ENCODE peak calls at places on chromosomes 3 and 15, in seven cellular contexts. One of them, this sample, is unnamed.

GRCh38 chr3:41258239-41258800 is 59.0 kb downstream of the CTNNB1 start:
- DNase-seq in Panc1: no peak
- DNase-seq in mucosa of descending colon: no peak
- DNase-seq in nephron progenitor cell: no peak
- DNase-seq in uterus: no peak
- DNase-seq in lower leg skin: no peak
- DNase-seq in dorsolateral prefrontal cortex: no peak
- DNase-seq in this sample: no peak

GRCh38 chr3:136882575-136882974 is 20.6 kb downstream of the NCK1 start:
- DNase-seq in Panc1: no peak
- DNase-seq in mucosa of descending colon: no peak
- DNase-seq in nephron progenitor cell: no peak
- DNase-seq in uterus: no peak
- DNase-seq in lower leg skin: no peak
- DNase-seq in dorsolateral prefrontal cortex: no peak
- DNase-seq in this sample: no peak

GRCh38 chr3:5001135-5001534 is 21.9 kb downstream of the BHLHE40 start:
- DNase-seq in Panc1: no peak
- DNase-seq in mucosa of descending colon: no peak
- DNase-seq in nephron progenitor cell: no peak
- DNase-seq in uterus: no peak
- DNase-seq in lower leg skin: peak; percentile 39
- DNase-seq in dorsolateral prefrontal cortex: no peak
- DNase-seq in this sample: no peak

GRCh38 chr3:192727032-192727847 is at the start of gene FGF12:
- DNase-seq in Panc1: no peak
- DNase-seq in mucosa of descending colon: peak; percentile 40
- DNase-seq in nephron progenitor cell: peak; percentile 95
- DNase-seq in uterus: peak; percentile 38
- DNase-seq in lower leg skin: no peak
- DNase-seq in dorsolateral prefrontal cortex: peak; percentile 95
- DNase-seq in this sample: peak; percentile 17

GRCh38 chr3:50567386-50568182 is at the start of gene C3orf18:
- DNase-seq in Panc1: no peak
- DNase-seq in mucosa of descending colon: peak; percentile 97
- DNase-seq in nephron progenitor cell: peak; percentile 91
- DNase-seq in uterus: peak; percentile 95
- DNase-seq in lower leg skin: peak; percentile 99
- DNase-seq in dorsolateral prefrontal cortex: peak; percentile 95
- DNase-seq in this sample: peak; percentile 99

GRCh38 chr15:58244546-58244945 is 106.4 kb downstream of the AQP9 start:
- DNase-seq in Panc1: no peak
- DNase-seq in mucosa of descending colon: no peak
- DNase-seq in nephron progenitor cell: no peak
- DNase-seq in uterus: no peak
- DNase-seq in lower leg skin: no peak
- DNase-seq in dorsolateral prefrontal cortex: no peak
- DNase-seq in this sample: no peak

GRCh38 chr3:159200176-159200575 is 398.3 kb downstream of the MFSD1 start:
- DNase-seq in Panc1: no peak
- DNase-seq in mucosa of descending colon: no peak
- DNase-seq in nephron progenitor cell: no peak
- DNase-seq in uterus: no peak
- DNase-seq in lower leg skin: no peak
- DNase-seq in dorsolateral prefrontal cortex: no peak
- DNase-seq in this sample: no peak

GRCh38 chr3:111762535-111762934 is 96.5 kb upstream of the PHLDB2 start:
- DNase-seq in Panc1: no peak
- DNase-seq in mucosa of descending colon: no peak
- DNase-seq in nephron progenitor cell: no peak
- DNase-seq in uterus: no peak
- DNase-seq in lower leg skin: no peak
- DNase-seq in dorsolateral prefrontal cortex: no peak
- DNase-seq in this sample: no peak

GRCh38 chr15:62979252-62979651 is 63.3 kb upstream of the TPM1 start:
- DNase-seq in Panc1: no peak
- DNase-seq in mucosa of descending colon: no peak
- DNase-seq in nephron progenitor cell: no peak
- DNase-seq in uterus: no peak
- DNase-seq in lower leg skin: no peak
- DNase-seq in dorsolateral prefrontal cortex: no peak
- DNase-seq in this sample: no peak

GRCh38 chr3:5202267-5202666 is 14.8 kb downstream of the EDEM1 start:
- DNase-seq in Panc1: no peak
- DNase-seq in mucosa of descending colon: no peak
- DNase-seq in nephron progenitor cell: no peak
- DNase-seq in uterus: no peak
- DNase-seq in lower leg skin: no peak
- DNase-seq in dorsolateral prefrontal cortex: no peak
- DNase-seq in this sample: no peak

GRCh38 chr15:37099321-37100108 is 834 bp downstream of the MEIS2 start:
- DNase-seq in Panc1: no peak
- DNase-seq in mucosa of descending colon: no peak
- DNase-seq in nephron progenitor cell: peak; percentile 25
- DNase-seq in uterus: peak; percentile 66
- DNase-seq in lower leg skin: no peak
- DNase-seq in dorsolateral prefrontal cortex: no peak
- DNase-seq in this sample: no peak

GRCh38 chr3:13827256-13827655 is 52.6 kb downstream of the WNT7A start:
- DNase-seq in Panc1: no peak
- DNase-seq in mucosa of descending colon: no peak
- DNase-seq in nephron progenitor cell: no peak
- DNase-seq in uterus: no peak
- DNase-seq in lower leg skin: no peak
- DNase-seq in dorsolateral prefrontal cortex: no peak
- DNase-seq in this sample: no peak

GRCh38 chr3:126180477-126181397 is at the start of gene ALDH1L1:
- DNase-seq in Panc1: no peak
- DNase-seq in mucosa of descending colon: peak; percentile 68
- DNase-seq in nephron progenitor cell: peak; percentile 84
- DNase-seq in uterus: peak; percentile 86
- DNase-seq in lower leg skin: no peak
- DNase-seq in dorsolateral prefrontal cortex: peak; percentile 56
- DNase-seq in this sample: no peak

GRCh38 chr3:169624533-169624972 is 39.0 kb downstream of the MECOM start:
- DNase-seq in Panc1: no peak
- DNase-seq in mucosa of descending colon: no peak
- DNase-seq in nephron progenitor cell: no peak
- DNase-seq in uterus: no peak
- DNase-seq in lower leg skin: no peak
- DNase-seq in dorsolateral prefrontal cortex: no peak
- DNase-seq in this sample: no peak

GRCh38 chr15:60633426-60633968 is 154.6 kb upstream of the ICE2 start:
- DNase-seq in Panc1: no peak
- DNase-seq in mucosa of descending colon: no peak
- DNase-seq in nephron progenitor cell: no peak
- DNase-seq in uterus: no peak
- DNase-seq in lower leg skin: no peak
- DNase-seq in dorsolateral prefrontal cortex: no peak
- DNase-seq in this sample: no peak

GRCh38 chr3:167184511-167184910 is 195.6 kb downstream of the ZBBX start:
- DNase-seq in Panc1: no peak
- DNase-seq in mucosa of descending colon: no peak
- DNase-seq in nephron progenitor cell: peak; percentile 5
- DNase-seq in uterus: no peak
- DNase-seq in lower leg skin: no peak
- DNase-seq in dorsolateral prefrontal cortex: no peak
- DNase-seq in this sample: no peak

GRCh38 chr15:73770049-73770448 is 16.9 kb upstream of the INSYN1 start:
- DNase-seq in Panc1: no peak
- DNase-seq in mucosa of descending colon: no peak
- DNase-seq in nephron progenitor cell: no peak
- DNase-seq in uterus: no peak
- DNase-seq in lower leg skin: no peak
- DNase-seq in dorsolateral prefrontal cortex: no peak
- DNase-seq in this sample: no peak

GRCh38 chr3:136197159-136197715 is 1.1 kb upstream of the MSL2 start:
- DNase-seq in Panc1: no peak
- DNase-seq in mucosa of descending colon: no peak
- DNase-seq in nephron progenitor cell: no peak
- DNase-seq in uterus: no peak
- DNase-seq in lower leg skin: no peak
- DNase-seq in dorsolateral prefrontal cortex: no peak
- DNase-seq in this sample: no peak

GRCh38 chr3:160968731-160969130 is 136.4 kb downstream of the B3GALNT1 start:
- DNase-seq in Panc1: no peak
- DNase-seq in mucosa of descending colon: no peak
- DNase-seq in nephron progenitor cell: no peak
- DNase-seq in uterus: no peak
- DNase-seq in lower leg skin: no peak
- DNase-seq in dorsolateral prefrontal cortex: no peak
- DNase-seq in this sample: no peak

GRCh38 chr3:126659915-126660886 is 5.3 kb upstream of the TXNRD3 start:
- DNase-seq in Panc1: no peak
- DNase-seq in mucosa of descending colon: no peak
- DNase-seq in nephron progenitor cell: no peak
- DNase-seq in uterus: no peak
- DNase-seq in lower leg skin: no peak
- DNase-seq in dorsolateral prefrontal cortex: no peak
- DNase-seq in this sample: no peak

GRCh38 chr3:117632191-117632590 is 922.6 kb downstream of the TUSC7 start:
- DNase-seq in Panc1: no peak
- DNase-seq in mucosa of descending colon: no peak
- DNase-seq in nephron progenitor cell: no peak
- DNase-seq in uterus: no peak
- DNase-seq in lower leg skin: no peak
- DNase-seq in dorsolateral prefrontal cortex: no peak
- DNase-seq in this sample: no peak

GRCh38 chr3:182516597-182517336 is 276.5 kb upstream of the ATP11B start:
- DNase-seq in Panc1: no peak
- DNase-seq in mucosa of descending colon: no peak
- DNase-seq in nephron progenitor cell: no peak
- DNase-seq in uterus: no peak
- DNase-seq in lower leg skin: no peak
- DNase-seq in dorsolateral prefrontal cortex: no peak
- DNase-seq in this sample: no peak

GRCh38 chr15:28104326-28104725 is 5.2 kb upstream of the OCA2 start:
- DNase-seq in Panc1: no peak
- DNase-seq in mucosa of descending colon: no peak
- DNase-seq in nephron progenitor cell: no peak
- DNase-seq in uterus: no peak
- DNase-seq in lower leg skin: peak; percentile 56
- DNase-seq in dorsolateral prefrontal cortex: no peak
- DNase-seq in this sample: no peak

GRCh38 chr3:103002447-103002846 is 567.6 kb downstream of the ZPLD1 start:
- DNase-seq in Panc1: no peak
- DNase-seq in mucosa of descending colon: no peak
- DNase-seq in nephron progenitor cell: no peak
- DNase-seq in uterus: no peak
- DNase-seq in lower leg skin: no peak
- DNase-seq in dorsolateral prefrontal cortex: no peak
- DNase-seq in this sample: no peak

GRCh38 chr15:24857777-24858176 is 97.0 kb upstream of the SNRPN start:
- DNase-seq in Panc1: no peak
- DNase-seq in mucosa of descending colon: no peak
- DNase-seq in nephron progenitor cell: no peak
- DNase-seq in uterus: no peak
- DNase-seq in lower leg skin: no peak
- DNase-seq in dorsolateral prefrontal cortex: no peak
- DNase-seq in this sample: no peak

DNA sequence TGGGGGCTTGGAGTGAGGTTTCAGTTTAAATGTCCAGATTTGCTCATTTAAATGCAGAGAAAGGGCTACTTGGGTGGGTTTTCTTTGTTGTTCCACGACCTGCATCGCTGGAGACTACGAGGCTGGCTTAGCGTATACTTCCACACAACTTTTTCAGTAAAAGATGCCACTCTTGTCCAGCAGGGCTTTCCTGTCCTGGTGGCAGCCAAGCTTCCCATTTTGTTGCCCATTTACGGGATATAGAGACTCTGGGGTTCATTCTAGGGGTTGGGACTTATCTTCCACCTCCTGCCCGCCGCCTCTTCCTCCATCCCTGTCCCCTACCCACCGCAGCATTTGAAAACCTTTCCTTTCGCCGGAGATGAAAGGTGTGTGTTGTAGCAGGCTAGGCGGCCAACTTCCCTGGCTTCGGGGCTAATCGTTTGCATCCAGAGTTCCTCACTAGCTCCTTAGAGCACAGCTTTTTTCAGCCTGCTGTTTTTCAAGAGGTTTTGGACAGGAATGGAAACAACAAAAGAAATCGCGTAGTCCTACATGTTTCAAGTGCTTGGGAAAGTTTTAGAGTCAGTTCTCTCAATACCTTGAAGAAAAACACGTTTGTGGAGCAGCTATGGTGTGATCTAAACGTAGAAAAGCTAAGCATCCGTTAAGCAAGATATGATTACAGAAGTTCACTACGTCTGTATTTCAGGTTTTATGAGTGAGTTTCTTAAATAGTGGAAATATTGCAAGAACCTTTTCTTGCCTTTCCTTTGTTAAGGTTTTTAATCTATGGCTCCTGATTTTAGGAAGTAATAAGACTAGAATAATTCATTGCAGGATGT is 843 bp downstream of the CHRNA5 start:
- DNase-seq in Panc1: peak; percentile 33
- DNase-seq in mucosa of descending colon: no peak
- DNase-seq in nephron progenitor cell: peak; percentile 26
- DNase-seq in uterus: no peak
- DNase-seq in lower leg skin: no peak
- DNase-seq in dorsolateral prefrontal cortex: no peak
- DNase-seq in this sample: peak; percentile 23
- TF ChIP-seq CTCF in Panc1: no peak
- TF ChIP-seq CTCF in mucosa of descending colon: no peak
- TF ChIP-seq CTCF in nephron progenitor cell: no peak
- TF ChIP-seq CTCF in uterus: peak; percentile 5
- TF ChIP-seq CTCF in lower leg skin: no peak
- TF ChIP-seq CTCF in dorsolateral prefrontal cortex: no peak
- TF ChIP-seq CTCF in this sample: no peak

DNA sequence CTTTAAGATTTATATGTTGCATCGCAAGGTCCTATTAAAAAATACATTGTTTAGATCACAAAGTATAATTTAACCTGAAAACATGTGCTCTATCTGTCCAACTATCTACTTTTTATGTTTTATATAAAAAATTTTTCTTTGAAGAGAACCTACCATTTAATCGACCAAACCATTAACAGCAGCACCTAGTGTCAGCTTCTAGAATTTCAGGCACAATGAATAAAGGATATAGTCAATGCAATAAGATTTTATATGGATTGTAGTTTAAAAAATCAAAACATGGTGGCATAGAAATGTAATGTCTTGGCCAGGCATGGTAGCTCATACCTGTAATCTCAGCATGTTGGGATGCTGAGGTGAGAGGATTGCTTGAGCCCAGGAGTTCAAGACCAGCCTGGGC is 313.7 kb downstream of the GAP43 start:
- DNase-seq in Panc1: no peak
- DNase-seq in mucosa of descending colon: no peak
- DNase-seq in nephron progenitor cell: no peak
- DNase-seq in uterus: no peak
- DNase-seq in lower leg skin: no peak
- DNase-seq in dorsolateral prefrontal cortex: no peak
- DNase-seq in this sample: no peak
- TF ChIP-seq CTCF in Panc1: peak; percentile 57
- TF ChIP-seq CTCF in mucosa of descending colon: no peak
- TF ChIP-seq CTCF in nephron progenitor cell: peak; percentile 38
- TF ChIP-seq CTCF in uterus: no peak
- TF ChIP-seq CTCF in lower leg skin: no peak
- TF ChIP-seq CTCF in dorsolateral prefrontal cortex: no peak
- TF ChIP-seq CTCF in this sample: peak; percentile 17

GRCh38 chr3:72187131-72187530 is 402.2 kb upstream of the PROK2 start:
- DNase-seq in Panc1: no peak
- DNase-seq in mucosa of descending colon: no peak
- DNase-seq in nephron progenitor cell: no peak
- DNase-seq in uterus: no peak
- DNase-seq in lower leg skin: no peak
- DNase-seq in dorsolateral prefrontal cortex: no peak
- DNase-seq in this sample: peak; percentile 25
- TF ChIP-seq CTCF in Panc1: no peak
- TF ChIP-seq CTCF in mucosa of descending colon: no peak
- TF ChIP-seq CTCF in nephron progenitor cell: no peak
- TF ChIP-seq CTCF in uterus: no peak
- TF ChIP-seq CTCF in lower leg skin: no peak
- TF ChIP-seq CTCF in dorsolateral prefrontal cortex: no peak
- TF ChIP-seq CTCF in this sample: no peak

GRCh38 chr3:108073712-108074431 is 17.0 kb downstream of the CD47 start:
- DNase-seq in Panc1: no peak
- DNase-seq in mucosa of descending colon: no peak
- DNase-seq in nephron progenitor cell: no peak
- DNase-seq in uterus: no peak
- DNase-seq in lower leg skin: no peak
- DNase-seq in dorsolateral prefrontal cortex: no peak
- DNase-seq in this sample: no peak
- TF ChIP-seq CTCF in Panc1: no peak
- TF ChIP-seq CTCF in mucosa of descending colon: no peak
- TF ChIP-seq CTCF in nephron progenitor cell: no peak
- TF ChIP-seq CTCF in uterus: no peak
- TF ChIP-seq CTCF in lower leg skin: no peak
- TF ChIP-seq CTCF in dorsolateral prefrontal cortex: no peak
- TF ChIP-seq CTCF in this sample: no peak